ENCODE peak calls at places on chromosomes 2 and 18, in seven cellular contexts. L is adipocyte, P is epithelial cell of proximal tubule, D is KG1, C is posterior vena cava, R is lower lobe of right lung, O is pancreas. J is an unnamed sample.

GRCh38 chr18:48790226-48790863 is 160.4 kb downstream of the SMAD7 start:
- DNase-seq in C (peak), R (peak), D (no peak), P (no peak), O (peak), L (no peak), J (no peak)

GRCh38 chr18:2680216-2680792 is 24.8 kb downstream of the SMCHD1 start:
- DNase-seq in D (no peak), P (no peak), C (no peak), L (peak), O (no peak), R (no peak), J (no peak)

GRCh38 chr2:70456594-70457495 is 96.8 kb downstream of the TGFA start:
- DNase-seq in R (no peak), C (no peak), P (no peak), L (no peak), O (no peak), D (no peak), J (no peak)

GRCh38 chr2:85131116-85131515 is 2.1 kb upstream of the TCF7L1 start:
- DNase-seq in L (no peak), C (no peak), O (no peak), P (no peak), R (no peak), D (no peak), J (no peak)

GRCh38 chr2:75292826-75293225 is 93.5 kb upstream of the TACR1 start:
- DNase-seq in P (no peak), R (no peak), C (no peak), L (no peak), D (no peak), O (no peak), J (no peak)

GRCh38 chr2:108907822-108908716 is 81.0 kb downstream of the EDAR start:
- DNase-seq in P (no peak), L (no peak), R (no peak), O (no peak), D (no peak), C (no peak), J (no peak)

GRCh38 chr2:60884795-60885194 is 3.4 kb downstream of the REL start:
- DNase-seq in R (no peak), D (no peak), P (no peak), C (no peak), O (no peak), L (peak), J (no peak)

GRCh38 chr2:74639550-74639949 is 8.6 kb downstream of the M1AP start:
- DNase-seq in L (no peak), D (no peak), C (no peak), O (no peak), R (no peak), P (no peak), J (no peak)

GRCh38 chr2:134154269-134154668 is 99.6 kb upstream of the MGAT5 start:
- DNase-seq in R (peak), D (no peak), L (no peak), C (no peak), P (no peak), O (no peak), J (no peak)

J was measured in NK-92 treated with Interleukin-12 subunit alpha and Interleukin-12 subunit beta, amount 100 ng/mL, for 24 hours.